ENCODE peak calls at places on chromosomes 13 and 19, in ten cellular contexts. Q, E, S, D, B, G, R, O, U and L are unnamed samples.

GRCh38 chr13:101942038-101942437 is 459.8 kb downstream of the FGF14 start:
- DNase-seq in Q (no peak), E (peak; percentile 23), S (peak; percentile 16), D (peak; percentile 76), B (no peak), G (peak; percentile 31), R (no peak), O (no peak), U (peak; percentile 28), L (no peak)

GRCh38 chr19:34808566-34808965 is 35.6 kb upstream of the ZNF599 start:
- DNase-seq in Q (no peak), E (no peak), S (peak; percentile 67), D (no peak), B (no peak), G (no peak), R (no peak), O (no peak), U (peak; percentile 13), L (no peak)

GRCh38 chr13:41456768-41457588 is at the start of gene RGCC:
- DNase-seq in Q (peak; percentile 74), E (peak; percentile 82), S (peak; percentile 49), D (peak; percentile 83), B (peak; percentile 74), G (no peak), R (peak; percentile 79), O (peak; percentile 93), U (peak; percentile 74), L (peak; percentile 97)

GRCh38 chr13:42777476-42777875 is 3.9 kb upstream of the FAM216B start:
- DNase-seq in Q (no peak), E (no peak), S (peak; percentile 28), D (no peak), B (no peak), G (no peak), R (no peak), O (no peak), U (no peak), L (no peak)

GRCh38 chr13:73335226-73335625 is 276.4 kb downstream of the KLF5 start:
- DNase-seq in Q (no peak), E (no peak), S (peak; percentile 65), D (no peak), B (no peak), G (no peak), R (no peak), O (no peak), U (peak; percentile 57), L (no peak)

GRCh38 chr13:59236309-59236939 is 927.3 kb downstream of the DIAPH3 start:
- DNase-seq in Q (no peak), E (no peak), S (no peak), D (no peak), B (no peak), G (no peak), R (no peak), O (no peak), U (no peak), L (no peak)

GRCh38 chr19:30052122-30053075 is 110.4 kb downstream of the URI1 start:
- DNase-seq in Q (no peak), E (no peak), S (no peak), D (no peak), B (no peak), G (no peak), R (no peak), O (no peak), U (no peak), L (no peak)

GRCh38 chr19:35253316-35254286 is 4.8 kb downstream of the LSR start:
- DNase-seq in Q (no peak), E (peak; percentile 12), S (no peak), D (peak; percentile 44), B (no peak), G (no peak), R (no peak), O (no peak), U (no peak), L (no peak)

GRCh38 chr13:24271611-24272451 is 37.5 kb upstream of the C1QTNF9 start:
- DNase-seq in Q (no peak), E (peak; percentile 78), S (peak; percentile 76), D (no peak), B (no peak), G (peak; percentile 75), R (peak; percentile 70), O (peak; percentile 66), U (peak; percentile 60), L (peak; percentile 86)

GRCh38 chr13:111353508-111353907 is 33.1 kb downstream of the TEX29 start:
- DNase-seq in Q (no peak), E (no peak), S (no peak), D (no peak), B (no peak), G (no peak), R (no peak), O (no peak), U (no peak), L (no peak)

GRCh38 chr13:37752156-37752555 is 117.4 kb downstream of the TRPC4 start:
- DNase-seq in Q (no peak), E (no peak), S (no peak), D (no peak), B (no peak), G (no peak), R (no peak), O (no peak), U (no peak), L (no peak)

GRCh38 chr13:21033866-21034601 is 27.4 kb downstream of the LATS2 start:
- DNase-seq in Q (peak; percentile 85), E (no peak), S (no peak), D (no peak), B (no peak), G (no peak), R (peak; percentile 57), O (no peak), U (no peak), L (no peak)

GRCh38 chr13:30340367-30341184 is 33.2 kb upstream of the KATNAL1 start:
- DNase-seq in Q (no peak), E (peak; percentile 34), S (peak; percentile 89), D (no peak), B (peak; percentile 66), G (no peak), R (no peak), O (no peak), U (no peak), L (no peak)

GRCh38 chr19:3821857-3822364 is 35.7 kb upstream of the MATK start:
- DNase-seq in Q (peak; percentile 27), E (peak; percentile 72), S (peak; percentile 10), D (peak; percentile 86), B (peak; percentile 88), G (peak; percentile 91), R (peak; percentile 82), O (peak; percentile 87), U (peak; percentile 52), L (peak; percentile 86)

GRCh38 chr19:11179716-11180297 is 17.5 kb downstream of the KANK2 start:
- DNase-seq in Q (no peak), E (no peak), S (no peak), D (no peak), B (no peak), G (no peak), R (no peak), O (no peak), U (peak; percentile 28), L (no peak)

DNA sequence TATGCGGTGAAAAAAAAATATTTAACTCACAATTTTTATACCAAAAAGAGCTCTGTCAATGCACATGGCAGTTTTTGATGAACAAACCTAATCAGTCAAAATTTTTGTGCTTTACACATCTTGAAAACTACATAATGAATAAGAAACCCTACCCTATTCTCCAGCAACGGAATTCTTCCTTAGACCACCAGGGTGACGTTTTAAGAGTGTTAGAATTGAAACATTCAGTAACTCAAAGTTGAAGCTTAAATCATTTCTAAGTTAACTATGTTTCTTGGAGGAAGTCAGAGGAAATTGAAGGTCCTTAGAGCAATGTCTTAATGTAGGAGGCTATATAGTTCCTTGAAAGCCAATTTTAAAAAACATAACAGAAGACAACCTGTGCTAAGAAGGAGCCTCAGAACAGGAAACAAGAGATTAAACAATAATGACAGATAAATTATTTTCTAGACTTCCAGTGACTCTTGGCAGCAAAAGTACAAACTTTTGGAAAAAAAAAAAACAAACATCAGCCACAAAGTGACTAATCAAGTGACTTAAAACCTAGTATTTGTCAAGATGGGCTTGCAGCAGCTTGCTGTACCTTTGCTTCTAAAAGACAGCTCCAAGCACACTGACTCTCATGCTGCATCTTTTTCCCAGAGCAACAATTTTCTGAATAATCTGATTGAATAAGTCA is 6.2 kb downstream of the SPRY2 start:
- DNase-seq in Q (no peak), E (no peak), S (peak; percentile 43), D (no peak), B (no peak), G (no peak), R (no peak), O (no peak), U (peak; percentile 24), L (no peak)
- H3K4me3 ChIP-seq in Q (no peak overlapping the region), E (no peak overlapping the region), S (no peak overlapping the region), D (no peak overlapping the region), B (no peak overlapping the region), G (no peak overlapping the region), R (no peak overlapping the region), O (no peak overlapping the region), U (no peak overlapping the region), L (no peak overlapping the region)

GRCh38 chr19:18496980-18497256 is 25.0 kb downstream of the ELL start:
- DNase-seq in Q (no peak), E (no peak), S (no peak), D (no peak), B (no peak), G (no peak), R (no peak), O (no peak), U (no peak), L (no peak)
- H3K27ac ChIP-seq in Q (no peak overlapping the region), E (no peak overlapping the region), S (no peak overlapping the region), D (no peak overlapping the region), B (no peak overlapping the region), G (no peak overlapping the region), R (peak overlapping the region; percentile 50), O (no peak overlapping the region), U (no peak overlapping the region), L (peak overlapping the region; percentile 87)

DNA sequence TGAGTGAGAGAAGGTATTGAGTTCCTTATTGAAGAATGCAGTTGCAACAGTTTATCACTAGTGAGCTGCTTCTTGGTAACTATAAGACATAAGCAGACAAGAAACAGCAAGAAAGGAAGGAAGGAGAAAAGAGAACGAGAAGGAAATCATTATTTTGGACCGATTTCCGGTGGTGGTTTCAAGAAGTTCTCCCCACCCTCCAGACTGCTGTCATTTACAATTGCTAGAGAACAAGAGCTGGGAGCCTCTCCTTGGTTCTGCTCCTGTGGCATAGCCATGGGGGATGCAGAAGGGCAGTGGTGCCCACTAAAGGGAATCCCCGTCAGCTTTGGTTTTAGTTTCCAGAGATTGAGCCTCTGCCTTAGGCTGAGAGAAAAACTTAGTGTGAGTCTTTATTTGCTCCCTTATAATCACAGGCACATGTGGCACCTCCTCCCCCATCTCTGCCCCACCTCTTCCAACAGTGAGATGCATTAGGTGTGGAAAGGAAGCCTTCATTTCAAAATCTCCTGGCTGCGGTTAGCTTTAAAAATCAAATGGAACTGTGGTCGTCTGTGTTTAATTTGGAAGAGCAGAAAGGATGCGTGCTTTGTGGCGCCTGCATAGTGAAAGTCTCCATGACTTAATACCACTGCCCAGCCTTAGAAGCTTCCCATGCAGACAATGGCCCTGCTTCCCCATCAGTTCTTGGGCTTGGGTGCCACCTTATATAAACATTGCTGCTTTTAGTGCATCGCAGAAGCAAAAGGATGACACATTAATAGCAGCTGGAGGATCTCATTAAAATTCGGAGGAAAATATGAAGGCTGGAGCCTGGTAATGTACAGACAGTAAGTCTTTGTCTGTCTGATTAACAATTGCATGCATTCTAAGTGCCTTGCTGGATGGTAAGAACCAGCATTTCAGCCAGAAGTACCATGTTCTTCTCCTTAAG is 25.0 kb downstream of the LRCH1 start:
- DNase-seq in Q (no peak), E (no peak), S (peak; percentile 33), D (no peak), B (no peak), G (peak; percentile 44), R (no peak), O (no peak), U (no peak), L (no peak)
- H3K4me1 ChIP-seq in Q (no peaks in the 10 kb centered on the region), E (peaks cover 7% of the 10 kb centered on the region), S (peaks cover 18% of the 10 kb centered on the region), D (peaks cover 12% of the 10 kb centered on the region), B (no peaks in the 10 kb centered on the region), G (no peaks in the 10 kb centered on the region), R (peaks cover 84% of the 10 kb centered on the region), O (peaks cover 14% of the 10 kb centered on the region), U (no peaks in the 10 kb centered on the region), L (peaks cover 15% of the 10 kb centered on the region)

GRCh38 chr19:342801-343421 is 1.7 kb downstream of the MIER2 start:
- DNase-seq in Q (no peak), E (peak; percentile 59), S (peak; percentile 93), D (no peak), B (peak; percentile 38), G (no peak), R (peak; percentile 51), O (no peak), U (peak; percentile 98), L (no peak)
- H3K4me3 ChIP-seq in Q (peak overlapping the region; percentile 88), E (peak overlapping the region; percentile 82), S (peak overlapping the region; percentile 83), D (peak overlapping the region; percentile 71), B (peak overlapping the region; percentile 80), G (peak overlapping the region; percentile 80), R (peak overlapping the region; percentile 97), O (no peak overlapping the region), U (peak overlapping the region; percentile 89), L (peak overlapping the region; percentile 42)